ENCODE peak calls at places on chromosomes 3 and 15, in nine cellular contexts. P is Daoy; X is CD8-positive, alpha-beta memory T cell; M is COR-L47; Z is HCT116; N is activated CD8-positive, alpha-beta memory T cell treated with anti-CD3 and anti-CD28 coated beads for 48 hours; F is NCI-H1436; H is DMS53; U is epithelial cell of esophagus. W is an unnamed sample.

GRCh38 chr15:52180196-52180835 is 10.9 kb downstream of the GNB5 start:
- DNase-seq in P (no peak), X (no peak), M (no peak), Z (no peak), N (no peak), F (no peak), H (peak), U (no peak), W (no peak)

GRCh38 chr15:76252249-76252648 is 59.0 kb downstream of the ETFA start:
- DNase-seq in P (no peak), X (no peak), M (no peak), Z (no peak), N (no peak), F (no peak), H (no peak), U (no peak), W (no peak)

GRCh38 chr3:150083653-150084037 is 113.0 kb upstream of the PFN2 start:
- DNase-seq in P (no peak), X (no peak), M (peak), Z (no peak), N (no peak), F (no peak), H (no peak), U (no peak), W (no peak)

GRCh38 chr3:12405432-12406272 is 78.6 kb upstream of the TSEN2 start:
- DNase-seq in P (peak), X (no peak), M (no peak), Z (peak), N (no peak), F (no peak), H (peak), U (peak), W (peak)

GRCh38 chr15:40511093-40511471 is 40.3 kb downstream of the CHST14 start:
- DNase-seq in P (no peak), X (no peak), M (no peak), Z (no peak), N (no peak), F (no peak), H (peak), U (no peak), W (no peak)

GRCh38 chr3:111227216-111227615 is 155.6 kb downstream of the NECTIN3 start:
- DNase-seq in P (peak), X (no peak), M (no peak), Z (no peak), N (no peak), F (no peak), H (no peak), U (peak), W (no peak)

GRCh38 chr3:27521179-27521871 is 37.1 kb upstream of the SLC4A7 start:
- DNase-seq in P (peak), X (no peak), M (no peak), Z (no peak), N (no peak), F (no peak), H (peak), U (peak), W (peak)

GRCh38 chr15:69493406-69493805 is 40.8 kb downstream of the RPLP1 start:
- DNase-seq in P (no peak), X (no peak), M (no peak), Z (no peak), N (no peak), F (no peak), H (no peak), U (no peak), W (no peak)

GRCh38 chr3:153348457-153349137 is 186.6 kb downstream of the RAP2B start:
- DNase-seq in P (no peak), X (no peak), M (no peak), Z (no peak), N (no peak), F (no peak), H (no peak), U (peak), W (peak)